ENCODE peak calls at places on chromosomes 16 and 17, in ten cellular contexts. A is cardiac septum; S is T47D; E is HCEC 1CT; Q is activated T-cell treated with anti-CD3 and anti-CD28 coated beads, Interleukin-2, amount 50 U/mL, for 72 hours; B is NCI-H345; O is NCI-H460; K is body of pancreas; L is anterior cingulate cortex; Z is hippocampal formation. H is an unnamed sample.

GRCh38 chr16:15822957-15823356 is 33.9 kb downstream of the MYH11 start:
- DNase-seq in A (peak), S (no peak), E (no peak), Q (no peak), B (no peak), O (no peak), K (peak), L (no peak), Z (no peak), H (no peak)

GRCh38 chr17:36094232-36094631 is 4.3 kb upstream of the CCL3 start:
- DNase-seq in A (no peak), S (no peak), E (no peak), Q (no peak), B (no peak), O (no peak), K (no peak), L (no peak), Z (no peak), H (no peak)

GRCh38 chr17:33901085-33901484 is 354.0 kb upstream of the CCL2 start:
- DNase-seq in A (no peak), S (no peak), E (no peak), Q (no peak), B (no peak), O (no peak), K (no peak), L (no peak), Z (no peak), H (no peak)

GRCh38 chr17:9644910-9645751 is at the start of gene USP43:
- DNase-seq in A (no peak), S (peak), E (no peak), Q (peak), B (peak), O (peak), K (peak), L (no peak), Z (no peak), H (no peak)

GRCh38 chr16:29701214-29701555 is 22.2 kb downstream of the QPRT start:
- DNase-seq in A (no peak), S (no peak), E (no peak), Q (no peak), B (no peak), O (no peak), K (no peak), L (no peak), Z (no peak), H (no peak)

GRCh38 chr17:78486228-78486802 is 90.9 kb downstream of the DNAH17 start:
- DNase-seq in A (no peak), S (no peak), E (no peak), Q (no peak), B (no peak), O (no peak), K (no peak), L (no peak), Z (no peak), H (no peak)

GRCh38 chr17:444879-445454 is 92.4 kb upstream of the RPH3AL start:
- DNase-seq in A (no peak), S (no peak), E (no peak), Q (no peak), B (no peak), O (no peak), K (no peak), L (no peak), Z (no peak), H (no peak)

GRCh38 chr16:50708373-50709060 is 15.1 kb downstream of the NOD2 start:
- DNase-seq in A (no peak), S (no peak), E (no peak), Q (peak), B (no peak), O (no peak), K (no peak), L (no peak), Z (no peak), H (no peak)

GRCh38 chr17:74218436-74218835 is 5.1 kb downstream of the TTYH2 start:
- DNase-seq in A (no peak), S (no peak), E (no peak), Q (no peak), B (no peak), O (no peak), K (no peak), L (no peak), Z (no peak), H (no peak)

GRCh38 chr17:46943511-46944393 is 20.8 kb downstream of the GOSR2 start:
- DNase-seq in A (no peak), S (no peak), E (no peak), Q (no peak), B (peak), O (no peak), K (no peak), L (peak), Z (no peak), H (peak)

GRCh38 chr16:86709902-86710601 is 131.7 kb downstream of the FOXL1 start:
- DNase-seq in A (peak), S (no peak), E (no peak), Q (no peak), B (no peak), O (no peak), K (no peak), L (no peak), Z (no peak), H (no peak)

GRCh38 chr17:82772026-82772425 is 20.2 kb downstream of the TBCD start:
- DNase-seq in A (no peak), S (peak), E (peak), Q (no peak), B (no peak), O (peak), K (peak), L (no peak), Z (no peak), H (no peak)

GRCh38 chr17:9274119-9274445 is 252.8 kb downstream of the NTN1 start:
- DNase-seq in A (no peak), S (no peak), E (no peak), Q (peak), B (no peak), O (no peak), K (no peak), L (no peak), Z (no peak), H (no peak)

GRCh38 chr17:45230787-45231480 is 9.2 kb downstream of the FMNL1 start:
- DNase-seq in A (no peak), S (no peak), E (peak), Q (no peak), B (no peak), O (no peak), K (no peak), L (no peak), Z (no peak), H (no peak)

GRCh38 chr17:1058423-1059130 is 61.6 kb downstream of the TIMM22 start:
- DNase-seq in A (peak), S (no peak), E (peak), Q (peak), B (no peak), O (peak), K (no peak), L (no peak), Z (no peak), H (no peak)

GRCh38 chr17:75808905-75809621 is 24.5 kb downstream of the UNK start:
- DNase-seq in A (peak), S (no peak), E (no peak), Q (no peak), B (no peak), O (no peak), K (peak), L (no peak), Z (no peak), H (no peak)

GRCh38 chr17:75457047-75457654 is 716 bp downstream of the TMEM94 start:
- DNase-seq in A (no peak), S (no peak), E (no peak), Q (peak), B (peak), O (no peak), K (no peak), L (peak), Z (no peak), H (no peak)

GRCh38 chr16:8869212-8869987 is 594 bp upstream of the CARHSP1 start:
- DNase-seq in A (no peak), S (no peak), E (peak), Q (no peak), B (no peak), O (no peak), K (no peak), L (no peak), Z (no peak), H (no peak)

GRCh38 chr16:16982614-16983013 is 488.1 kb downstream of the XYLT1 start:
- DNase-seq in A (no peak), S (no peak), E (no peak), Q (no peak), B (peak), O (no peak), K (no peak), L (no peak), Z (no peak), H (no peak)